ENCODE peak calls at places on chromosomes 16 and 17, in five cellular contexts. One of them, this sample, is unnamed.

GRCh38 chr16:50699345-50700159 is 6.1 kb downstream of the NOD2 start:
- DNase-seq in NCI-H1105 treated with DMSO at 0.1 percent for 48 hours: no peak
- DNase-seq in CD4-positive, CD25-positive, alpha-beta regulatory T cell: no peak
- DNase-seq in cardiac fibroblast: peak; percentile 65
- DNase-seq in non-pigmented ciliary epithelial cell: no peak
- DNase-seq in this sample: no peak

GRCh38 chr17:34703533-34703932 is 124.2 kb downstream of the TMEM132E start:
- DNase-seq in NCI-H1105 treated with DMSO at 0.1 percent for 48 hours: no peak
- DNase-seq in non-pigmented ciliary epithelial cell: no peak
- DNase-seq in CD4-positive, CD25-positive, alpha-beta regulatory T cell: peak; percentile 22
- DNase-seq in cardiac fibroblast: peak; percentile 28
- DNase-seq in this sample: no peak

GRCh38 chr16:2749936-2750335 is 2.5 kb upstream of the SRRM2 start:
- DNase-seq in non-pigmented ciliary epithelial cell: no peak
- DNase-seq in cardiac fibroblast: no peak
- DNase-seq in NCI-H1105 treated with DMSO at 0.1 percent for 48 hours: no peak
- DNase-seq in CD4-positive, CD25-positive, alpha-beta regulatory T cell: no peak
- DNase-seq in this sample: no peak

GRCh38 chr17:81428945-81429344 is 33.7 kb downstream of the BAHCC1 start:
- DNase-seq in non-pigmented ciliary epithelial cell: no peak
- DNase-seq in NCI-H1105 treated with DMSO at 0.1 percent for 48 hours: no peak
- DNase-seq in cardiac fibroblast: no peak
- DNase-seq in CD4-positive, CD25-positive, alpha-beta regulatory T cell: no peak
- DNase-seq in this sample: no peak

GRCh38 chr16:35691057-35691456 is 2231.6 kb downstream of the TP53TG3F start:
- DNase-seq in non-pigmented ciliary epithelial cell: no peak
- DNase-seq in cardiac fibroblast: no peak
- DNase-seq in NCI-H1105 treated with DMSO at 0.1 percent for 48 hours: no peak
- DNase-seq in CD4-positive, CD25-positive, alpha-beta regulatory T cell: no peak
- DNase-seq in this sample: no peak

GRCh38 chr16:23434380-23434779 is 18.6 kb downstream of the COG7 start:
- DNase-seq in non-pigmented ciliary epithelial cell: no peak
- DNase-seq in NCI-H1105 treated with DMSO at 0.1 percent for 48 hours: peak; percentile 75
- DNase-seq in CD4-positive, CD25-positive, alpha-beta regulatory T cell: peak; percentile 78
- DNase-seq in cardiac fibroblast: peak; percentile 85
- DNase-seq in this sample: peak; percentile 76

GRCh38 chr16:70476272-70477020 is 22.1 kb downstream of the FCSK start:
- DNase-seq in non-pigmented ciliary epithelial cell: peak; percentile 60
- DNase-seq in cardiac fibroblast: peak; percentile 69
- DNase-seq in NCI-H1105 treated with DMSO at 0.1 percent for 48 hours: no peak
- DNase-seq in CD4-positive, CD25-positive, alpha-beta regulatory T cell: peak; percentile 71
- DNase-seq in this sample: peak; percentile 96

GRCh38 chr17:40610359-40610758 is 37.3 kb downstream of the SMARCE1 start:
- DNase-seq in CD4-positive, CD25-positive, alpha-beta regulatory T cell: peak; percentile 64
- DNase-seq in cardiac fibroblast: no peak
- DNase-seq in non-pigmented ciliary epithelial cell: no peak
- DNase-seq in NCI-H1105 treated with DMSO at 0.1 percent for 48 hours: no peak
- DNase-seq in this sample: no peak

GRCh38 chr17:34255381-34255732 is 272 bp downstream of the CCL2 start:
- DNase-seq in cardiac fibroblast: no peak
- DNase-seq in NCI-H1105 treated with DMSO at 0.1 percent for 48 hours: no peak
- DNase-seq in non-pigmented ciliary epithelial cell: no peak
- DNase-seq in CD4-positive, CD25-positive, alpha-beta regulatory T cell: no peak
- DNase-seq in this sample: no peak

GRCh38 chr17:82351713-82352488 is 7.1 kb upstream of the TEX19 start:
- DNase-seq in cardiac fibroblast: peak; percentile 93
- DNase-seq in CD4-positive, CD25-positive, alpha-beta regulatory T cell: peak; percentile 88
- DNase-seq in NCI-H1105 treated with DMSO at 0.1 percent for 48 hours: peak; percentile 68
- DNase-seq in non-pigmented ciliary epithelial cell: peak; percentile 57
- DNase-seq in this sample: peak; percentile 91

GRCh38 chr17:31537558-31537957 is 146.1 kb downstream of the RAB11FIP4 start:
- DNase-seq in non-pigmented ciliary epithelial cell: no peak
- DNase-seq in CD4-positive, CD25-positive, alpha-beta regulatory T cell: no peak
- DNase-seq in NCI-H1105 treated with DMSO at 0.1 percent for 48 hours: no peak
- DNase-seq in cardiac fibroblast: no peak
- DNase-seq in this sample: no peak

GRCh38 chr17:76772842-76773521 is 35.1 kb downstream of the MFSD11 start:
- DNase-seq in CD4-positive, CD25-positive, alpha-beta regulatory T cell: peak; percentile 89
- DNase-seq in cardiac fibroblast: peak; percentile 87
- DNase-seq in non-pigmented ciliary epithelial cell: peak; percentile 75
- DNase-seq in NCI-H1105 treated with DMSO at 0.1 percent for 48 hours: no peak
- DNase-seq in this sample: no peak

This sample was measured in GM20000.